ENCODE peak calls at places on chromosomes 1 and 21, in five cellular contexts. T is spleen, S is GM23248, A is NCI-H2081, B is brain pericyte. R is an unnamed sample.

GRCh38 chr1:94808682-94809081 is 11.5 kb upstream of the SLC44A3 start:
- DNase-seq in A (no peak), S (no peak), T (no peak), B (no peak), R (no peak)

GRCh38 chr1:151058682-151059341 is 610 bp downstream of the CDC42SE1 start:
- DNase-seq in A (peak), T (peak), S (peak), B (no peak), R (no peak)

GRCh38 chr1:27351541-27352107 is 9.8 kb downstream of the SYTL1 start:
- DNase-seq in B (no peak), T (no peak), A (no peak), S (no peak), R (no peak)

GRCh38 chr1:156926175-156926574 is 5.7 kb downstream of the LRRC71 start:
- DNase-seq in S (peak), B (no peak), A (no peak), T (no peak), R (no peak)

GRCh38 chr1:48039088-48040049 is 42.2 kb upstream of the TRABD2B start:
- DNase-seq in B (no peak), A (no peak), S (no peak), T (no peak), R (no peak)

GRCh38 chr1:202998836-202999750 is 8.1 kb upstream of the TMEM183A start:
- DNase-seq in A (peak), B (no peak), S (peak), T (no peak), R (peak)

GRCh38 chr1:204306076-204306475 is 53.7 kb downstream of the PLEKHA6 start:
- DNase-seq in S (no peak), T (no peak), A (no peak), B (no peak), R (no peak)

GRCh38 chr1:10424034-10424433 is 6.2 kb upstream of the CENPS start:
- DNase-seq in A (no peak), T (peak), S (peak), B (no peak), R (peak)

GRCh38 chr21:46661627-46662366 is 26.3 kb downstream of the PRMT2 start:
- DNase-seq in S (no peak), A (no peak), B (no peak), T (no peak), R (no peak)

GRCh38 chr1:221839794-221840395 is 98.0 kb upstream of the DUSP10 start:
- DNase-seq in T (no peak), A (no peak), S (peak), B (peak), R (peak)

GRCh38 chr1:119046429-119047039 is 58.4 kb upstream of the TBX15 start:
- DNase-seq in A (no peak), B (no peak), S (peak), T (no peak), R (peak)

GRCh38 chr1:20165522-20165951 is 20.4 kb upstream of the UBXN10 start:
- DNase-seq in A (no peak), S (peak), T (no peak), B (no peak), R (no peak)

GRCh38 chr1:85611856-85612255 is 31.3 kb downstream of the CCN1 start:
- DNase-seq in S (peak), B (peak), A (no peak), T (no peak), R (peak)

GRCh38 chr1:25666437-25666836 is 49.8 kb downstream of the MAN1C1 start:
- DNase-seq in T (no peak), B (no peak), S (no peak), A (peak), R (no peak)

GRCh38 chr1:40847023-40847740 is 15.0 kb downstream of the CITED4 start:
- DNase-seq in S (peak), T (peak), B (no peak), A (no peak), R (no peak)

GRCh38 chr1:23475134-23475628 is 8.8 kb downstream of the ASAP3 start:
- DNase-seq in B (no peak), A (no peak), S (peak), T (no peak), R (peak)

GRCh38 chr1:115559987-115560386 is 81.8 kb upstream of the VANGL1 start:
- DNase-seq in A (no peak), B (no peak), T (no peak), S (no peak), R (no peak)

GRCh38 chr1:150151291-150152181 is 1.8 kb downstream of the PLEKHO1 start:
- DNase-seq in S (peak), A (peak), T (peak), B (no peak), R (no peak)

GRCh38 chr1:42713293-42713692 is 26.7 kb downstream of the CLDN19 start:
- DNase-seq in T (no peak), B (no peak), S (no peak), A (no peak), R (no peak)

GRCh38 chr1:30135729-30136128 is 587.7 kb downstream of the MATN1 start:
- DNase-seq in A (no peak), S (no peak), T (no peak), B (no peak), R (no peak)

GRCh38 chr1:30199563-30199962 is 523.8 kb downstream of the MATN1 start:
- DNase-seq in S (no peak), B (no peak), T (no peak), A (no peak), R (no peak)

R was measured in stromal cell of bone marrow.